ENCODE peak calls at places on chromosomes 16 and 17, in four cellular contexts. One of them, this sample, is unnamed.

GRCh38 chr17:45429338-45430005 is 3.2 kb downstream of the ARHGAP27 start:
- DNase-seq in HFF-Myc: no peak
- DNase-seq in spleen: peak; percentile 80
- DNase-seq in progenitor cell of endocrine pancreas: peak; percentile 43
- DNase-seq in this sample: no peak

GRCh38 chr16:2468142-2468724 is 2.9 kb upstream of the NTN3 start:
- DNase-seq in progenitor cell of endocrine pancreas: no peak
- DNase-seq in HFF-Myc: no peak
- DNase-seq in spleen: no peak
- DNase-seq in this sample: no peak

GRCh38 chr16:77169650-77170236 is 21.2 kb upstream of the MON1B start:
- DNase-seq in spleen: no peak
- DNase-seq in progenitor cell of endocrine pancreas: peak; percentile 42
- DNase-seq in HFF-Myc: peak; percentile 12
- DNase-seq in this sample: peak; percentile 61

GRCh38 chr17:61305024-61305423 is 94.6 kb upstream of the TBX2 start:
- DNase-seq in progenitor cell of endocrine pancreas: no peak
- DNase-seq in HFF-Myc: no peak
- DNase-seq in spleen: no peak
- DNase-seq in this sample: peak; percentile 44

GRCh38 chr17:12519956-12520594 is 145.6 kb upstream of the MYOCD start:
- DNase-seq in spleen: no peak
- DNase-seq in HFF-Myc: no peak
- DNase-seq in progenitor cell of endocrine pancreas: no peak
- DNase-seq in this sample: no peak

GRCh38 chr17:35804658-35805192 is 4.6 kb upstream of the TAF15 start:
- DNase-seq in progenitor cell of endocrine pancreas: no peak
- DNase-seq in HFF-Myc: peak; percentile 89
- DNase-seq in spleen: no peak
- DNase-seq in this sample: peak; percentile 98

GRCh38 chr17:58320163-58320558 is 8.4 kb downstream of the TSPOAP1 start:
- DNase-seq in HFF-Myc: no peak
- DNase-seq in progenitor cell of endocrine pancreas: no peak
- DNase-seq in spleen: no peak
- DNase-seq in this sample: no peak

GRCh38 chr17:7883781-7884386 is 4.7 kb upstream of the CHD3 start:
- DNase-seq in progenitor cell of endocrine pancreas: no peak
- DNase-seq in HFF-Myc: no peak
- DNase-seq in spleen: no peak
- DNase-seq in this sample: peak; percentile 54

GRCh38 chr16:85441189-85441889 is 171.8 kb upstream of the GSE1 start:
- DNase-seq in HFF-Myc: no peak
- DNase-seq in progenitor cell of endocrine pancreas: no peak
- DNase-seq in spleen: no peak
- DNase-seq in this sample: no peak

GRCh38 chr17:32102172-32102571 is 40.1 kb upstream of the RHOT1 start:
- DNase-seq in spleen: no peak
- DNase-seq in progenitor cell of endocrine pancreas: no peak
- DNase-seq in HFF-Myc: no peak
- DNase-seq in this sample: no peak

GRCh38 chr16:50335198-50335958 is 33.4 kb downstream of the BRD7 start:
- DNase-seq in spleen: no peak
- DNase-seq in progenitor cell of endocrine pancreas: no peak
- DNase-seq in HFF-Myc: no peak
- DNase-seq in this sample: peak; percentile 66

GRCh38 chr17:35299108-35299507 is 56.2 kb downstream of the SLFN5 start:
- DNase-seq in progenitor cell of endocrine pancreas: no peak
- DNase-seq in HFF-Myc: no peak
- DNase-seq in spleen: no peak
- DNase-seq in this sample: no peak

GRCh38 chr16:49455181-49455990 is 81.8 kb downstream of the C16orf78 start:
- DNase-seq in spleen: peak; percentile 56
- DNase-seq in progenitor cell of endocrine pancreas: no peak
- DNase-seq in HFF-Myc: no peak
- DNase-seq in this sample: no peak

GRCh38 chr16:82082543-82083244 is 47.6 kb downstream of the HSD17B2 start:
- DNase-seq in HFF-Myc: no peak
- DNase-seq in progenitor cell of endocrine pancreas: no peak
- DNase-seq in spleen: no peak
- DNase-seq in this sample: peak; percentile 58

GRCh38 chr16:6573577-6573976 is 759.1 kb upstream of the RBFOX1 start:
- DNase-seq in HFF-Myc: no peak
- DNase-seq in progenitor cell of endocrine pancreas: peak; percentile 30
- DNase-seq in spleen: no peak
- DNase-seq in this sample: no peak

GRCh38 chr17:6913608-6914443 is 82.0 kb upstream of the ALOX12 start:
- DNase-seq in spleen: peak; percentile 88
- DNase-seq in progenitor cell of endocrine pancreas: peak; percentile 53
- DNase-seq in HFF-Myc: no peak
- DNase-seq in this sample: peak; percentile 75

GRCh38 chr16:75267631-75268264 is 16.3 kb upstream of the BCAR1 start:
- DNase-seq in progenitor cell of endocrine pancreas: no peak
- DNase-seq in spleen: no peak
- DNase-seq in HFF-Myc: no peak
- DNase-seq in this sample: peak; percentile 28

GRCh38 chr17:17134051-17134951 is 71.8 kb downstream of the PLD6 start:
- DNase-seq in spleen: no peak
- DNase-seq in HFF-Myc: no peak
- DNase-seq in progenitor cell of endocrine pancreas: no peak
- DNase-seq in this sample: no peak

GRCh38 chr17:46977348-46977747 is 1.7 kb downstream of the RPRML start:
- DNase-seq in progenitor cell of endocrine pancreas: peak; percentile 69
- DNase-seq in HFF-Myc: peak; percentile 38
- DNase-seq in spleen: peak; percentile 32
- DNase-seq in this sample: peak; percentile 54

GRCh38 chr17:77594416-77595209 is 363.9 kb upstream of the TNRC6C start:
- DNase-seq in spleen: peak; percentile 44
- DNase-seq in progenitor cell of endocrine pancreas: no peak
- DNase-seq in HFF-Myc: no peak
- DNase-seq in this sample: no peak

GRCh38 chr17:20706752-20707372 is 127.3 kb downstream of the CDRT15L2 start:
- DNase-seq in HFF-Myc: no peak
- DNase-seq in progenitor cell of endocrine pancreas: no peak
- DNase-seq in spleen: no peak
- DNase-seq in this sample: no peak

GRCh38 chr16:528111-529011 is 849 bp downstream of the CAPN15 start:
- DNase-seq in HFF-Myc: no peak
- DNase-seq in spleen: peak; percentile 88
- DNase-seq in progenitor cell of endocrine pancreas: no peak
- DNase-seq in this sample: peak; percentile 46

GRCh38 chr17:17503566-17504130 is 7.5 kb upstream of the RASD1 start:
- DNase-seq in progenitor cell of endocrine pancreas: no peak
- DNase-seq in spleen: peak; percentile 41
- DNase-seq in HFF-Myc: no peak
- DNase-seq in this sample: no peak

GRCh38 chr16:57564571-57565270 is 22.3 kb downstream of the ADGRG5 start:
- DNase-seq in progenitor cell of endocrine pancreas: no peak
- DNase-seq in HFF-Myc: no peak
- DNase-seq in spleen: no peak
- DNase-seq in this sample: peak; percentile 76

GRCh38 chr16:65154321-65154720 is 32.5 kb upstream of the CDH11 start:
- DNase-seq in progenitor cell of endocrine pancreas: no peak
- DNase-seq in spleen: no peak
- DNase-seq in HFF-Myc: no peak
- DNase-seq in this sample: no peak

GRCh38 chr16:48271728-48272127 is 24.4 kb upstream of the ABCC11 start:
- DNase-seq in spleen: no peak
- DNase-seq in HFF-Myc: no peak
- DNase-seq in progenitor cell of endocrine pancreas: no peak
- DNase-seq in this sample: peak; percentile 66

GRCh38 chr17:82985973-82986372 is 93.4 kb upstream of the METRNL start:
- DNase-seq in progenitor cell of endocrine pancreas: no peak
- DNase-seq in spleen: peak; percentile 92
- DNase-seq in HFF-Myc: peak; percentile 48
- DNase-seq in this sample: peak; percentile 58

GRCh38 chr17:74738051-74738996 is 1.3 kb downstream of the RAB37 start:
- DNase-seq in HFF-Myc: no peak
- DNase-seq in progenitor cell of endocrine pancreas: no peak
- DNase-seq in spleen: peak; percentile 95
- DNase-seq in this sample: no peak

GRCh38 chr17:79836952-79837887 is 2.0 kb downstream of the CBX4 start:
- DNase-seq in spleen: peak; percentile 93
- DNase-seq in progenitor cell of endocrine pancreas: peak; percentile 31
- DNase-seq in HFF-Myc: no peak
- DNase-seq in this sample: peak; percentile 73

GRCh38 chr16:4477966-4478365 is 1.8 kb downstream of the HMOX2 start:
- DNase-seq in spleen: no peak
- DNase-seq in progenitor cell of endocrine pancreas: no peak
- DNase-seq in HFF-Myc: no peak
- DNase-seq in this sample: peak; percentile 50

GRCh38 chr16:86218479-86219170 is 291.7 kb upstream of the FOXF1 start:
- DNase-seq in HFF-Myc: no peak
- DNase-seq in progenitor cell of endocrine pancreas: no peak
- DNase-seq in spleen: peak; percentile 59
- DNase-seq in this sample: no peak

GRCh38 chr16:3101018-3101840 is 2.1 kb upstream of the ZSCAN10 start:
- DNase-seq in spleen: peak; percentile 55
- DNase-seq in HFF-Myc: no peak
- DNase-seq in progenitor cell of endocrine pancreas: no peak
- DNase-seq in this sample: peak; percentile 50

GRCh38 chr16:28863929-28864886 is 565 bp downstream of the SH2B1 start:
- DNase-seq in spleen: peak; percentile 77
- DNase-seq in HFF-Myc: no peak
- DNase-seq in progenitor cell of endocrine pancreas: no peak
- DNase-seq in this sample: peak; percentile 59

GRCh38 chr17:82366749-82367148 is 4.8 kb upstream of the UTS2R start:
- DNase-seq in spleen: no peak
- DNase-seq in HFF-Myc: no peak
- DNase-seq in progenitor cell of endocrine pancreas: no peak
- DNase-seq in this sample: no peak

GRCh38 chr17:948284-948852 is 31.2 kb downstream of the NXN start:
- DNase-seq in progenitor cell of endocrine pancreas: no peak
- DNase-seq in spleen: no peak
- DNase-seq in HFF-Myc: no peak
- DNase-seq in this sample: no peak

GRCh38 chr17:38464251-38464722 is 36.0 kb downstream of the ARHGAP23 start:
- DNase-seq in progenitor cell of endocrine pancreas: no peak
- DNase-seq in spleen: no peak
- DNase-seq in HFF-Myc: no peak
- DNase-seq in this sample: no peak

DNA sequence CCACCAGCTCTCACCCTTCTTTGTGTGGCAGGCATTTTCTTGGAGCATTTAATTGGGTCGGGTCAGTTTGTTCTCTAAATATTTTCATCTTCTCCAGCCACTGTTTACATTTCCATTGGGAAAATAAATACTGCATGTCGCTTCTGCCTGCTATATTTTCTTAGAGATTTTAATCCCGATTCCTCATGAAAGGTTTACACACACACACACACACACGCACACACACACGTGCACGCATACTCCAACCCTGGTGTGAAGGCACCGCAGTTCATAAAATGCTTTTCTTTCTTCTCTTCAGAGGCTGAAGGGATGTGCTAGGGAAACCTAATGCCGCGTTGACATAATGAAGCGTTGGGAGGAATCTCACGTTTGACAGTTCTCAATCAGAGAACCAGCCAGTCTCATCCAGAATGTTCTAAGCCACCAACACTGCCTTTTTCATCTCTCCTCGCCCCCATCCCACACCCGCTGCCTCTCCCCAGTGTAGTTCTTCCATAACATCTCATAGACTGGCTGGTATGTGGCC is 222.9 kb upstream of the IRX3 start:
- DNase-seq in spleen: no peak
- DNase-seq in progenitor cell of endocrine pancreas: no peak
- DNase-seq in HFF-Myc: no peak
- DNase-seq in this sample: peak; percentile 24
- TF ChIP-seq CTCF in spleen: no peak
- TF ChIP-seq CTCF in progenitor cell of endocrine pancreas: no peak
- TF ChIP-seq CTCF in HFF-Myc: no peak
- TF ChIP-seq CTCF in this sample: no peak

GRCh38 chr16:12215302-12216105 is 239.0 kb downstream of the SNX29 start:
- DNase-seq in progenitor cell of endocrine pancreas: no peak
- DNase-seq in spleen: no peak
- DNase-seq in HFF-Myc: no peak
- DNase-seq in this sample: no peak
- TF ChIP-seq CTCF in progenitor cell of endocrine pancreas: peak; percentile 39
- TF ChIP-seq CTCF in spleen: no peak
- TF ChIP-seq CTCF in HFF-Myc: peak; percentile 46
- TF ChIP-seq CTCF in this sample: peak; percentile 55

GRCh38 chr16:71250461-71251232 is 20.1 kb upstream of the HYDIN start:
- DNase-seq in HFF-Myc: no peak
- DNase-seq in spleen: no peak
- DNase-seq in progenitor cell of endocrine pancreas: no peak
- DNase-seq in this sample: peak; percentile 12

GRCh38 chr16:71254832-71255560 is 24.5 kb upstream of the HYDIN start:
- DNase-seq in HFF-Myc: no peak
- DNase-seq in spleen: no peak
- DNase-seq in progenitor cell of endocrine pancreas: no peak
- DNase-seq in this sample: no peak

GRCh38 chr16:71246309-71246708 is 15.8 kb upstream of the HYDIN start:
- DNase-seq in HFF-Myc: no peak
- DNase-seq in spleen: no peak
- DNase-seq in progenitor cell of endocrine pancreas: no peak
- DNase-seq in this sample: no peak

GRCh38 chr16:71247478-71247877 is 17.0 kb upstream of the HYDIN start:
- DNase-seq in HFF-Myc: no peak
- DNase-seq in spleen: no peak
- DNase-seq in progenitor cell of endocrine pancreas: no peak
- DNase-seq in this sample: no peak

GRCh38 chr16:71249399-71249798 is 18.9 kb upstream of the HYDIN start:
- DNase-seq in HFF-Myc: no peak
- DNase-seq in progenitor cell of endocrine pancreas: no peak
- DNase-seq in spleen: no peak
- DNase-seq in this sample: no peak
- TF ChIP-seq CTCF in HFF-Myc: no peak
- TF ChIP-seq CTCF in progenitor cell of endocrine pancreas: no peak
- TF ChIP-seq CTCF in spleen: no peak
- TF ChIP-seq CTCF in this sample: no peak

GRCh38 chr17:15514469-15514868 is 47.0 kb upstream of the CDRT4 start:
- DNase-seq in progenitor cell of endocrine pancreas: no peak
- DNase-seq in HFF-Myc: no peak
- DNase-seq in spleen: no peak
- DNase-seq in this sample: no peak

GRCh38 chr17:15512310-15512709 is 44.9 kb upstream of the CDRT4 start:
- DNase-seq in progenitor cell of endocrine pancreas: no peak
- DNase-seq in HFF-Myc: no peak
- DNase-seq in spleen: no peak
- DNase-seq in this sample: no peak

GRCh38 chr17:15513859-15514446 is 46.5 kb upstream of the CDRT4 start:
- DNase-seq in HFF-Myc: no peak
- DNase-seq in progenitor cell of endocrine pancreas: no peak
- DNase-seq in spleen: no peak
- DNase-seq in this sample: peak; percentile 71

GRCh38 chr17:15513058-15513858 is 45.8 kb upstream of the CDRT4 start:
- DNase-seq in HFF-Myc: no peak
- DNase-seq in progenitor cell of endocrine pancreas: no peak
- DNase-seq in spleen: no peak
- DNase-seq in this sample: peak; percentile 60

DNA sequence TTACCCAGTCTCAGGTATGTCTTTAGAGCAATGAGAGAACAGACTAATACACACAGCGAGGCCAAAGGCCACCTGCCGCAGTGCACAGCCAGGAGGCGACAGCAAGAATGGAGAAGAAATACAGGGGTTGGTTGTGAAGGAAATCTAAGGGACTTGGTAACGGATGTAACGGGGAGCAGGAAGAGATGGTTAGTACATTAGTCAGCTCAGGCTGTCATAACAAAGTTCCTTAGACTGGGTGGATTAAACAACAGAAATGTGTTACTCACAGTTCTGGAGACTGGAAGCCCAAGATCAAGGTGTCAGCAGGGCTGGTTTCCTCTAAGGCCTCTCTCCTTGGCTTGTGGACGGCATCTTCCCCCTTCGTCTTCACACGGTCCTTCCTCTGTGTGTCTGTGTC is 47.1 kb downstream of the TVP23C start:
- DNase-seq in progenitor cell of endocrine pancreas: no peak
- DNase-seq in HFF-Myc: no peak
- DNase-seq in spleen: no peak
- DNase-seq in this sample: peak; percentile 82
- TF ChIP-seq CTCF in progenitor cell of endocrine pancreas: no peak
- TF ChIP-seq CTCF in HFF-Myc: no peak
- TF ChIP-seq CTCF in spleen: no peak
- TF ChIP-seq CTCF in this sample: no peak